ENCODE peak calls at places on chromosome 16, in nine cellular contexts. I, L, F, P, E, X, W, D and C are unnamed samples.

GRCh38 chr16:1993731-1994131 is 4.0 kb downstream of the SYNGR3 start:
- DNase-seq in I (no peak), L (no peak), F (no peak), P (no peak), E (no peak), X (no peak), W (peak; percentile 46), D (no peak), C (no peak)

GRCh38 chr16:85166699-85167588 is 54.7 kb upstream of the CIBAR2 start:
- DNase-seq in I (no peak), L (no peak), F (no peak), P (no peak), E (no peak), X (no peak), W (peak; percentile 29), D (no peak), C (no peak)

GRCh38 chr16:24036038-24036543 is 200.3 kb downstream of the PRKCB start:
- DNase-seq in I (no peak), L (no peak), F (no peak), P (no peak), E (no peak), X (no peak), W (no peak), D (no peak), C (no peak)

GRCh38 chr16:27108051-27108770 is 41.5 kb downstream of the C16orf82 start:
- DNase-seq in I (no peak), L (no peak), F (peak; percentile 43), P (no peak), E (no peak), X (no peak), W (no peak), D (no peak), C (no peak)

GRCh38 chr16:10616744-10617640 is 36.6 kb upstream of the EMP2 start:
- DNase-seq in I (no peak), L (peak; percentile 73), F (peak; percentile 83), P (no peak), E (peak; percentile 76), X (no peak), W (peak; percentile 83), D (no peak), C (peak; percentile 77)

GRCh38 chr16:77288222-77288621 is 89.0 kb downstream of the SYCE1L start:
- DNase-seq in I (no peak), L (no peak), F (no peak), P (no peak), E (no peak), X (no peak), W (no peak), D (no peak), C (no peak)

GRCh38 chr16:85563515-85564276 is 49.4 kb upstream of the GSE1 start:
- DNase-seq in I (no peak), L (peak; percentile 85), F (peak; percentile 71), P (peak; percentile 30), E (peak; percentile 82), X (no peak), W (peak; percentile 88), D (no peak), C (no peak)

GRCh38 chr16:79331064-79331463 is 269.5 kb downstream of the MAF start:
- DNase-seq in I (no peak), L (no peak), F (no peak), P (no peak), E (no peak), X (no peak), W (no peak), D (no peak), C (no peak)

GRCh38 chr16:88700636-88701482 is 5.3 kb downstream of the RNF166 start:
- DNase-seq in I (peak; percentile 98), L (peak; percentile 85), F (no peak), P (peak; percentile 99), E (peak; percentile 91), X (peak; percentile 90), W (peak; percentile 98), D (peak; percentile 67), C (peak; percentile 95)

GRCh38 chr16:88703486-88704309 is 2.5 kb downstream of the RNF166 start:
- DNase-seq in I (peak; percentile 90), L (peak; percentile 43), F (no peak), P (peak; percentile 84), E (peak; percentile 53), X (no peak), W (peak; percentile 90), D (no peak), C (no peak)

GRCh38 chr16:88701541-88702363 is 4.5 kb downstream of the RNF166 start:
- DNase-seq in I (peak; percentile 66), L (no peak), F (no peak), P (no peak), E (no peak), X (no peak), W (no peak), D (no peak), C (no peak)

GRCh38 chr16:88700322-88700635 is 5.9 kb downstream of the RNF166 start:
- DNase-seq in I (no peak), L (no peak), F (no peak), P (no peak), E (no peak), X (no peak), W (no peak), D (no peak), C (no peak)

GRCh38 chr16:88702364-88703210 is 3.6 kb downstream of the RNF166 start:
- DNase-seq in I (peak; percentile 64), L (no peak), F (no peak), P (no peak), E (no peak), X (no peak), W (no peak), D (no peak), C (no peak)
- H3K27ac ChIP-seq in I (peak overlapping the region; percentile 91), L (peak overlapping the region; percentile 94), F (no peak overlapping the region), P (peak overlapping the region; percentile 85), E (peak overlapping the region; percentile 91), X (peak overlapping the region; percentile 59), W (peak overlapping the region; percentile 89), D (peak overlapping the region; percentile 41), C (no peak overlapping the region)

GRCh38 chr16:81276323-81276722 is 37.8 kb downstream of the BCO1 start:
- DNase-seq in I (no peak), L (no peak), F (no peak), P (no peak), E (no peak), X (no peak), W (no peak), D (no peak), C (no peak)

GRCh38 chr16:81277681-81278080 is 37.1 kb upstream of the GAN start:
- DNase-seq in I (no peak), L (peak; percentile 82), F (no peak), P (no peak), E (no peak), X (no peak), W (no peak), D (no peak), C (no peak)

GRCh38 chr16:81280393-81280792 is 34.4 kb upstream of the GAN start:
- DNase-seq in I (no peak), L (no peak), F (no peak), P (no peak), E (no peak), X (no peak), W (no peak), D (no peak), C (peak; percentile 24)

GRCh38 chr16:81279375-81279774 is 35.4 kb upstream of the GAN start:
- DNase-seq in I (no peak), L (no peak), F (no peak), P (no peak), E (no peak), X (no peak), W (no peak), D (no peak), C (no peak)

GRCh38 chr16:81278526-81278925 is 36.2 kb upstream of the GAN start:
- DNase-seq in I (no peak), L (no peak), F (no peak), P (no peak), E (no peak), X (no peak), W (no peak), D (no peak), C (no peak)
- H3K27ac ChIP-seq in I (no peak overlapping the region), L (peak overlapping the region; percentile 85), F (no peak overlapping the region), P (no peak overlapping the region), E (no peak overlapping the region), X (peak overlapping the region; percentile 88), W (no peak overlapping the region), D (no peak overlapping the region), C (no peak overlapping the region)

GRCh38 chr16:48558269-48558915 is 51.6 kb downstream of the N4BP1 start:
- DNase-seq in I (no peak), L (no peak), F (no peak), P (peak; percentile 52), E (no peak), X (no peak), W (no peak), D (no peak), C (no peak)

GRCh38 chr16:48556913-48557351 is 53.0 kb downstream of the N4BP1 start:
- DNase-seq in I (no peak), L (no peak), F (no peak), P (peak; percentile 56), E (no peak), X (no peak), W (no peak), D (no peak), C (no peak)

GRCh38 chr16:48561960-48562393 is 48.0 kb downstream of the N4BP1 start:
- DNase-seq in I (no peak), L (no peak), F (no peak), P (no peak), E (no peak), X (no peak), W (no peak), D (no peak), C (peak; percentile 31)

GRCh38 chr16:48560692-48561091 is 49.3 kb downstream of the N4BP1 start:
- DNase-seq in I (no peak), L (no peak), F (no peak), P (no peak), E (no peak), X (no peak), W (no peak), D (no peak), C (no peak)

GRCh38 chr16:48559462-48560211 is 50.3 kb downstream of the N4BP1 start:
- DNase-seq in I (no peak), L (no peak), F (no peak), P (no peak), E (no peak), X (no peak), W (no peak), D (no peak), C (no peak)
- H3K27ac ChIP-seq in I (no peak overlapping the region), L (no peak overlapping the region), F (no peak overlapping the region), P (no peak overlapping the region), E (peak overlapping the region; percentile 68), X (no peak overlapping the region), W (no peak overlapping the region), D (no peak overlapping the region), C (peak overlapping the region; percentile 70)

GRCh38 chr16:473046-474043 is 47.9 kb downstream of the RAB11FIP3 start:
- DNase-seq in I (no peak), L (no peak), F (no peak), P (no peak), E (no peak), X (no peak), W (no peak), D (no peak), C (no peak)

GRCh38 chr16:476039-476438 is 50.6 kb downstream of the RAB11FIP3 start:
- DNase-seq in I (no peak), L (no peak), F (no peak), P (no peak), E (no peak), X (no peak), W (no peak), D (no peak), C (no peak)

GRCh38 chr16:477287-477686 is 50.2 kb upstream of the CAPN15 start:
- DNase-seq in I (no peak), L (no peak), F (no peak), P (no peak), E (peak; percentile 30), X (no peak), W (no peak), D (no peak), C (no peak)

GRCh38 chr16:472199-472504 is 46.7 kb downstream of the RAB11FIP3 start:
- DNase-seq in I (no peak), L (no peak), F (no peak), P (no peak), E (no peak), X (no peak), W (no peak), D (no peak), C (no peak)

DNA sequence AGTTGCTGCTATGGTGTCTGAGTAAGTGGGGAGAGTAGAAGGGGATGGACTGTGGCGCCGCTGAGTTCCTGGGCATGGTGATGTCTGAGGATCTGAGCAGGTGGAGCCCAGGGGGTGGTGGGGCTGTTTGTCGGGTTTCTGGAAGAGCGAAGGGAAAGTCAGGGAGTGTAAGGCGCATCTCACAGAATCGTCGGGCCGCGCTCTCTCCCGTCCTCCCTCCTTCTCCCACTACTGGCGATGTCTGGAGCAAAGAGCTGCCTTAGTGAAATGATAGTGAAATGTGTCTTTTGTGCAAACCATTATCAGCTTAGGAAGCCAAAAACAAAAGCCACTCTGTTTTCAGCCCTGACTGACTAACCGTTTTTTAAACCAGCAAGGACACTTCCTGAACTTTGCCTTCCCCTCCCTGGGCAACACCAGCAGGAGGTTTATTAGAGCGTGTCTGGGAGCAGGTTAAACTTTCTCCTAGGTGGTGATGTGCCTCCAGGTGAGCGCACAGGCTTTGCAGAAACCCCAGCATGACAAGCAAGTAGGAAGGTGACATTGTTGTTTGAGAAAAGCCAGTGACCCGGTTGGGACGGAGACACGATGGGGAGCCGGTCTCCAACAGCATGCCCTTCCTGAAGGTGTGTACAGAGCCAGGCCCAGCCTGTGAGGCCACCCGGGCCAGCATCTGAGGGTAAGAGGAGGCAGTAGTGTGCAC is 49.1 kb downstream of the RAB11FIP3 start:
- DNase-seq in I (no peak), L (no peak), F (peak; percentile 65), P (no peak), E (no peak), X (no peak), W (no peak), D (no peak), C (peak; percentile 21)
- H3K27ac ChIP-seq in I (no peak overlapping the region), L (no peak overlapping the region), F (peak overlapping the region; percentile 15), P (no peak overlapping the region), E (no peak overlapping the region), X (no peak overlapping the region), W (no peak overlapping the region), D (no peak overlapping the region), C (peak overlapping the region; percentile 54)